ENCODE peak calls at places on chromosomes 3 and 15, in ten cellular contexts. G is mammary epithelial cell, D is WTC11, Q is Caco-2, U is neural crest cell, C is endothelial cell, L is H9, X is HFFc6, P is cardiac muscle cell, O is choroid plexus epithelial cell. S is an unnamed sample.

GRCh38 chr3:42846682-42847522 is 28.8 kb downstream of the CYP8B1 start:
- DNase-seq in G (no peak), D (no peak), Q (no peak), U (no peak), C (no peak), L (no peak), X (no peak), P (no peak), O (no peak), S (peak)

GRCh38 chr3:24199775-24200247 is 254.7 kb downstream of the NR1D2 start:
- DNase-seq in G (no peak), D (no peak), Q (no peak), U (no peak), C (no peak), L (no peak), X (peak), P (peak), O (no peak), S (no peak)

GRCh38 chr15:37995461-37996347 is 61.3 kb downstream of the TMCO5A start:
- DNase-seq in G (peak), D (no peak), Q (peak), U (peak), C (peak), L (no peak), X (peak), P (peak), O (peak), S (no peak)

GRCh38 chr15:69996842-69997478 is 100.8 kb downstream of the TLE3 start:
- DNase-seq in G (no peak), D (no peak), Q (peak), U (no peak), C (no peak), L (no peak), X (no peak), P (no peak), O (no peak), S (no peak)

GRCh38 chr3:194303749-194304148 is 47.4 kb downstream of the CPN2 start:
- DNase-seq in G (no peak), D (no peak), Q (no peak), U (no peak), C (no peak), L (no peak), X (no peak), P (no peak), O (no peak), S (no peak)

GRCh38 chr15:74174966-74175270 is 1.4 kb downstream of the ISLR start:
- DNase-seq in G (no peak), D (peak), Q (no peak), U (no peak), C (no peak), L (peak), X (no peak), P (no peak), O (no peak), S (no peak)

GRCh38 chr15:75966073-75966472 is 46.2 kb downstream of the NRG4 start:
- DNase-seq in G (peak), D (no peak), Q (no peak), U (no peak), C (no peak), L (no peak), X (peak), P (peak), O (peak), S (no peak)

GRCh38 chr3:45272411-45272810 is 46.3 kb upstream of the TMEM158 start:
- DNase-seq in G (no peak), D (no peak), Q (no peak), U (no peak), C (no peak), L (no peak), X (no peak), P (no peak), O (no peak), S (no peak)

GRCh38 chr3:133007601-133008000 is 30.6 kb upstream of the TMEM108 start:
- DNase-seq in G (no peak), D (no peak), Q (no peak), U (no peak), C (no peak), L (no peak), X (no peak), P (no peak), O (no peak), S (no peak)

GRCh38 chr3:182028081-182028480 is 316.4 kb downstream of the SOX2 start:
- DNase-seq in G (no peak), D (no peak), Q (no peak), U (no peak), C (no peak), L (no peak), X (no peak), P (no peak), O (no peak), S (no peak)

GRCh38 chr3:35929158-35929557 is 289.8 kb downstream of the ARPP21 start:
- DNase-seq in G (no peak), D (no peak), Q (no peak), U (no peak), C (no peak), L (no peak), X (peak), P (peak), O (peak), S (no peak)

GRCh38 chr3:126452213-126452612 is 23.5 kb downstream of the ZXDC start:
- DNase-seq in G (no peak), D (no peak), Q (no peak), U (no peak), C (no peak), L (no peak), X (no peak), P (no peak), O (no peak), S (no peak)

GRCh38 chr3:149089395-149089794 is 3.1 kb upstream of the HLTF start:
- DNase-seq in G (no peak), D (no peak), Q (no peak), U (no peak), C (no peak), L (no peak), X (no peak), P (no peak), O (no peak), S (no peak)

GRCh38 chr3:39220551-39221530 is 28.4 kb upstream of the XIRP1 start:
- DNase-seq in G (no peak), D (no peak), Q (no peak), U (no peak), C (no peak), L (no peak), X (no peak), P (no peak), O (no peak), S (no peak)

GRCh38 chr15:58269455-58270414 is 131.6 kb downstream of the AQP9 start:
- DNase-seq in G (peak), D (peak), Q (peak), U (peak), C (peak), L (peak), X (peak), P (peak), O (peak), S (peak)

GRCh38 chr3:122923611-122924010 is 104.0 kb downstream of the SEMA5B start:
- DNase-seq in G (no peak), D (no peak), Q (no peak), U (no peak), C (no peak), L (no peak), X (no peak), P (no peak), O (no peak), S (no peak)

GRCh38 chr3:175932586-175932985 is 1073.5 kb downstream of the NAALADL2 start:
- DNase-seq in G (no peak), D (no peak), Q (no peak), U (no peak), C (no peak), L (no peak), X (no peak), P (peak), O (peak), S (no peak)

GRCh38 chr3:123688241-123688747 is 103.4 kb upstream of the HACD2 start:
- DNase-seq in G (peak), D (no peak), Q (no peak), U (no peak), C (no peak), L (no peak), X (peak), P (peak), O (peak), S (no peak)

GRCh38 chr15:86690566-86690965 is 610.9 kb downstream of the AGBL1 start:
- DNase-seq in G (peak), D (no peak), Q (peak), U (no peak), C (no peak), L (no peak), X (no peak), P (no peak), O (peak), S (no peak)

GRCh38 chr3:111904376-111905241 is 45.5 kb downstream of the PHLDB2 start:
- DNase-seq in G (peak), D (no peak), Q (peak), U (no peak), C (no peak), L (no peak), X (peak), P (peak), O (peak), S (no peak)

GRCh38 chr3:112818289-112818688 is 28.4 kb downstream of the CD200R1L start:
- DNase-seq in G (peak), D (no peak), Q (no peak), U (no peak), C (no peak), L (no peak), X (peak), P (no peak), O (peak), S (no peak)

DNA sequence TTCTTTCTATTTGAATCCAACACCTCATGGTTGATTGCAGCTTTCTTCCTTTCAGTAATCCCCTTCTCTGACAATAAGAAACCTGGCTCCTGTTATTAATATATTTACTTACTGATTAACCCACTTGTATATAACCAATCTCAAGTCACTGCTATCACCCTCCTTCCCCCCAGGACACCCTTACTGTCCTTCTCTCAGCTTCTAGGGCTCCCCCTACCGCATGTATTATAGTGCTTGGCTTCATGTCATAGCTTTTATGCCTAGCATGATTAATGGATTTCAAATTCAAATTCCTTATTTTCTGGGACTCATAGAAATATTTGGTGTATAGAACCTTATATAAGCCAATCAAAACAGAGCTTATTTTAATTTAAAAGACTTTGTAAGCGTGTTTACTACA is 75.7 kb upstream of the BNIP2 start:
- DNase-seq in G (no peak), D (no peak), Q (no peak), U (no peak), C (no peak), L (no peak), X (no peak), P (no peak), O (peak), S (no peak)
- TF ChIP-seq CTCF in G (peak), D (no peak), Q (peak), U (no peak), C (no peak), L (peak), X (peak), P (no peak), O (peak), S (no peak)

DNA sequence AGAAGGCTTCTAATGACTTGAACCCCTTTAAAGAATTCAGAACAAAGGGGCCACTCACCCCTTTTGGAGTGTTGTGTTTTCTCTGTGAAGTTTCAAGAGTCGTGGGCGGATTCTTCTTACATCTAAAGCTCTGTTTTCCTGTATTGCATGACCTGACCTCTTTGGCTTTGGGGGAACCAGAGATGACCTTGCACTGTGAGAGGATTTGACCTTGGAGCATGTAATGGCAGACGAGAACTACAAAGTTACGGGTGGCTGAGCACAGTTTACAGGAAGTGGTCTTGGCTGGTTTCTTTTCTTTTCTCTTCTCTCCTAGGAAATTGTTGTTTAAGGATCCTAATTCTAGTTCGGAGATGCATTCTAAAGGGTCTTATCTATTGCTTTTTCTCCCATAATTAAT is 6.2 kb upstream of the BDH1 start:
- DNase-seq in G (no peak), D (no peak), Q (no peak), U (no peak), C (no peak), L (no peak), X (no peak), P (no peak), O (no peak), S (no peak)
- TF ChIP-seq CTCF in G (no peak), D (no peak), Q (no peak), U (no peak), C (no peak), L (no peak), X (no peak), P (no peak), O (no peak), S (no peak)

DNA sequence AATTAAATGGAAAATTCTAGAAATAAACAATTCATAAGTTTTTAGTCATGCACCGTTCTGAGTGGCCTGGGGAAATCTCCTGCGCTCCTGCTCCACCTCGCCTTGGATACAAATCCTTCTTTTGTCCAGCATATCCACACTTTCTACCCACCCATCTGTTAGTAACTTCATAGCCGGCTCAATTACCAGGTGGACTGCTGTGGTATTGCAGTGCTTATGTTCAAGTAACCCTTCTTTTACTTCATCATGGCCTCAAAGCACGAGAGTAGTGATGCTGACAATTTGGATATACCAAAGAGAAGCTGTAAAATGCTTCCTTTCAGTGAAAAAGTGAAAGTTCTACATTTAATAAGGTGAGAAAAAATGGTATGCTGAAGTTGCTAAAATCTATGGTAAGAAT is 142.3 kb upstream of the CHL1 start:
- DNase-seq in G (no peak), D (no peak), Q (no peak), U (no peak), C (no peak), L (no peak), X (no peak), P (no peak), O (no peak), S (no peak)
- TF ChIP-seq CTCF in G (no peak), D (no peak), Q (no peak), U (peak), C (no peak), L (peak), X (no peak), P (no peak), O (no peak), S (no peak)

DNA sequence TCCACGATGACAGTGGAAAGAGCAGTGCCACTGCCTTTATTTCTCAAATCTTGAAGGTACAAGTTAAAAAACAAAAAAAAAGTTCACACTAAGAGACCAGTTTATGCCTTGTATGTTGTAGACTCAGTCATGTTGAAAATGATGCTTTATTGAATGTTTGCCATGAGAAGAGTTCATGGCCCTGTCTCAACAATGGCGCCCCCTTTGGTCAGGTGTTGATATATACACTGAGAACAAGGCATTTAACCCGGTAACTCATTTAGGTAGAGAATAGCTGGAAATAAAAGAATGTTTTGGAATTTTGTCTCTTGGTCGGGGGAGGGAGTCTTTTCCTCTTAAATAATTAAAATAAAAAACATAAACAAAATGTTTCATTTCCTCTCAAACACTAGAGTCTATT is 145.6 kb upstream of the SLC2A2 start:
- DNase-seq in G (no peak), D (peak), Q (peak), U (no peak), C (peak), L (no peak), X (no peak), P (no peak), O (no peak), S (no peak)
- TF ChIP-seq CTCF in G (peak), D (peak), Q (no peak), U (peak), C (peak), L (peak), X (peak), P (peak), O (peak), S (no peak)

DNA sequence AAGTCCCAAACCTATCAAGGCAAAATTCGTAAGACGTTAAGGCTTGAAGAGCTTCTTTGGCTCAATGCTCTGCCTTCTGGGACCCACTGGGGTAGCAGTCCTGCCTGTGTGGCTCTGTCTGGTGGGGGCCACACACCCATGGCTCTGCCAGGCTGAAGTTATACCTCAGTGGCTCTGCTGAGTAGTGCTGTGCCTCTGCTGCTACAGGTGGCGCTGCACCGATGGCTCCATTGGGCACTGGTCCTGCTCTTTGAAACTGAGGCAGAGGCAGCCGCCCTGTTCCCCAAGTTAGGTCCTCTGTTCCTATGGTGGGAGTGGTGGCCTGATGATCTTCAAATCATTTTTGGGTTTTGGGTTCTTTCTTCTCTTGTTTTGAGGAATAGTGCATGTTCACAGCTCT is 68.0 kb upstream of the AP4E1 start:
- DNase-seq in G (no peak), D (peak), Q (no peak), U (no peak), C (no peak), L (peak), X (no peak), P (no peak), O (no peak), S (no peak)
- TF ChIP-seq CTCF in G (no peak), D (no peak), Q (no peak), U (no peak), C (no peak), L (peak), X (no peak), P (no peak), O (no peak), S (no peak)

DNA sequence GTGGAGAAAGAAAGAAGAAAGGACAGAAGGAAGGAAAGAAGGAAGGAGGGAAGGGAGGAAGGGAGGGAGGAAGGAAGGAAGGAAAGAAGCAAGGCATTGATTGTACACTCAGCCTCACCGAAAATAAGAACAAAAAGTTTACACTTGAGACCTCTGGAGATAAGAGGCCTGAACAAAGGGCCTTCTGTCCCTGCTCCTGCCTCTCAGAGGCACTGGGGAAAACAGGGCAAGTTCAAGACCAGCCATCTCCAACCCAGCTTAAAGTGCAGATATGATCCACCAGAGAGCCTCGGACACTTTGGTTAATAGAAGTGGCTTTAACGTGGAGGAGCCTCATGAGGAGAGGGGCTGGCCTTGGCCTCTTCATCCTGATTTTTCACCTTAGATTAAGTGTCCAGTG is 582.9 kb upstream of the PPP2R3A start:
- DNase-seq in G (no peak), D (no peak), Q (no peak), U (no peak), C (no peak), L (no peak), X (no peak), P (no peak), O (no peak), S (no peak)
- TF ChIP-seq CTCF in G (no peak), D (no peak), Q (no peak), U (no peak), C (no peak), L (no peak), X (no peak), P (no peak), O (no peak), S (no peak)

GRCh38 chr3:18987070-18987469 is 161.2 kb upstream of the KCNH8 start:
- DNase-seq in G (no peak), D (no peak), Q (no peak), U (no peak), C (no peak), L (no peak), X (no peak), P (no peak), O (no peak), S (no peak)

GRCh38 chr3:18987862-18988447 is 160.4 kb upstream of the KCNH8 start:
- DNase-seq in G (no peak), D (no peak), Q (no peak), U (no peak), C (no peak), L (no peak), X (no peak), P (no peak), O (no peak), S (no peak)

GRCh38 chr3:18989237-18989812 is 159.0 kb upstream of the KCNH8 start:
- DNase-seq in G (no peak), D (no peak), Q (no peak), U (no peak), C (no peak), L (no peak), X (no peak), P (no peak), O (no peak), S (no peak)

GRCh38 chr3:18982920-18983319 is 165.4 kb upstream of the KCNH8 start:
- DNase-seq in G (no peak), D (no peak), Q (no peak), U (no peak), C (no peak), L (no peak), X (no peak), P (no peak), O (no peak), S (no peak)

GRCh38 chr3:18988619-18989229 is 159.6 kb upstream of the KCNH8 start:
- DNase-seq in G (peak), D (no peak), Q (peak), U (no peak), C (peak), L (no peak), X (no peak), P (peak), O (peak), S (no peak)
- TF ChIP-seq CTCF in G (peak), D (peak), Q (peak), U (peak), C (peak), L (peak), X (peak), P (peak), O (no peak), S (peak)

S was measured in GM13976.